ENCODE peak calls at places on chromosomes 12 and 14, in eight cellular contexts. One of them, this sample, is unnamed.

GRCh38 chr12:105107176-105107496 is 395 bp upstream of the WASHC4 start:
- DNase-seq in T-helper 9 cell: no peak
- DNase-seq in chondrocyte: no peak
- DNase-seq in natural killer cell treated with Interleukin-12 subunit alpha and Interleukin-12 subunit beta and Interleukin-15 and Interleukin-18, amount 100 ng/mL, for 72 hours: no peak
- DNase-seq in central memory CD4-positive, alpha-beta T cell: no peak
- DNase-seq in HFF-Myc: no peak
- DNase-seq in fibroblast of mammary gland: peak
- DNase-seq in fibroblast of the conjunctiva: no peak
- DNase-seq in this sample: no peak

GRCh38 chr14:24051162-24051788 is 534 bp upstream of the CARMIL3 start:
- DNase-seq in T-helper 9 cell: no peak
- DNase-seq in chondrocyte: no peak
- DNase-seq in natural killer cell treated with Interleukin-12 subunit alpha and Interleukin-12 subunit beta and Interleukin-15 and Interleukin-18, amount 100 ng/mL, for 72 hours: no peak
- DNase-seq in central memory CD4-positive, alpha-beta T cell: no peak
- DNase-seq in HFF-Myc: no peak
- DNase-seq in fibroblast of mammary gland: no peak
- DNase-seq in fibroblast of the conjunctiva: no peak
- DNase-seq in this sample: no peak

GRCh38 chr12:32087301-32087700 is 19.3 kb upstream of the BICD1 start:
- DNase-seq in T-helper 9 cell: no peak
- DNase-seq in chondrocyte: no peak
- DNase-seq in natural killer cell treated with Interleukin-12 subunit alpha and Interleukin-12 subunit beta and Interleukin-15 and Interleukin-18, amount 100 ng/mL, for 72 hours: no peak
- DNase-seq in central memory CD4-positive, alpha-beta T cell: no peak
- DNase-seq in HFF-Myc: no peak
- DNase-seq in fibroblast of mammary gland: no peak
- DNase-seq in fibroblast of the conjunctiva: no peak
- DNase-seq in this sample: no peak

GRCh38 chr14:71721791-71722190 is 210.4 kb upstream of the RGS6 start:
- DNase-seq in T-helper 9 cell: no peak
- DNase-seq in chondrocyte: no peak
- DNase-seq in natural killer cell treated with Interleukin-12 subunit alpha and Interleukin-12 subunit beta and Interleukin-15 and Interleukin-18, amount 100 ng/mL, for 72 hours: no peak
- DNase-seq in central memory CD4-positive, alpha-beta T cell: no peak
- DNase-seq in HFF-Myc: no peak
- DNase-seq in fibroblast of mammary gland: no peak
- DNase-seq in fibroblast of the conjunctiva: no peak
- DNase-seq in this sample: no peak

GRCh38 chr12:123532021-123532420 is 1.5 kb downstream of the RILPL1 start:
- DNase-seq in T-helper 9 cell: no peak
- DNase-seq in chondrocyte: no peak
- DNase-seq in natural killer cell treated with Interleukin-12 subunit alpha and Interleukin-12 subunit beta and Interleukin-15 and Interleukin-18, amount 100 ng/mL, for 72 hours: no peak
- DNase-seq in central memory CD4-positive, alpha-beta T cell: no peak
- DNase-seq in HFF-Myc: no peak
- DNase-seq in fibroblast of mammary gland: peak
- DNase-seq in fibroblast of the conjunctiva: no peak
- DNase-seq in this sample: no peak

GRCh38 chr12:99352269-99352668 is 295.3 kb upstream of the GARIN6 start:
- DNase-seq in T-helper 9 cell: no peak
- DNase-seq in chondrocyte: no peak
- DNase-seq in natural killer cell treated with Interleukin-12 subunit alpha and Interleukin-12 subunit beta and Interleukin-15 and Interleukin-18, amount 100 ng/mL, for 72 hours: no peak
- DNase-seq in central memory CD4-positive, alpha-beta T cell: no peak
- DNase-seq in HFF-Myc: no peak
- DNase-seq in fibroblast of mammary gland: no peak
- DNase-seq in fibroblast of the conjunctiva: no peak
- DNase-seq in this sample: no peak

GRCh38 chr14:53890611-53891091 is 66.0 kb downstream of the BMP4 start:
- DNase-seq in T-helper 9 cell: no peak
- DNase-seq in chondrocyte: no peak
- DNase-seq in natural killer cell treated with Interleukin-12 subunit alpha and Interleukin-12 subunit beta and Interleukin-15 and Interleukin-18, amount 100 ng/mL, for 72 hours: no peak
- DNase-seq in central memory CD4-positive, alpha-beta T cell: no peak
- DNase-seq in HFF-Myc: no peak
- DNase-seq in fibroblast of mammary gland: no peak
- DNase-seq in fibroblast of the conjunctiva: no peak
- DNase-seq in this sample: no peak

GRCh38 chr14:45810152-45810872 is 557.3 kb upstream of the MIS18BP1 start:
- DNase-seq in T-helper 9 cell: no peak
- DNase-seq in chondrocyte: no peak
- DNase-seq in natural killer cell treated with Interleukin-12 subunit alpha and Interleukin-12 subunit beta and Interleukin-15 and Interleukin-18, amount 100 ng/mL, for 72 hours: no peak
- DNase-seq in central memory CD4-positive, alpha-beta T cell: no peak
- DNase-seq in HFF-Myc: no peak
- DNase-seq in fibroblast of mammary gland: no peak
- DNase-seq in fibroblast of the conjunctiva: no peak
- DNase-seq in this sample: no peak

GRCh38 chr14:73740921-73741326 is 26.7 kb upstream of the PNMA1 start:
- DNase-seq in T-helper 9 cell: no peak
- DNase-seq in chondrocyte: no peak
- DNase-seq in natural killer cell treated with Interleukin-12 subunit alpha and Interleukin-12 subunit beta and Interleukin-15 and Interleukin-18, amount 100 ng/mL, for 72 hours: no peak
- DNase-seq in central memory CD4-positive, alpha-beta T cell: no peak
- DNase-seq in HFF-Myc: no peak
- DNase-seq in fibroblast of mammary gland: peak
- DNase-seq in fibroblast of the conjunctiva: peak
- DNase-seq in this sample: no peak

GRCh38 chr12:92467886-92468285 is 234.9 kb upstream of the PLEKHG7 start:
- DNase-seq in T-helper 9 cell: no peak
- DNase-seq in chondrocyte: no peak
- DNase-seq in natural killer cell treated with Interleukin-12 subunit alpha and Interleukin-12 subunit beta and Interleukin-15 and Interleukin-18, amount 100 ng/mL, for 72 hours: no peak
- DNase-seq in central memory CD4-positive, alpha-beta T cell: no peak
- DNase-seq in HFF-Myc: no peak
- DNase-seq in fibroblast of mammary gland: no peak
- DNase-seq in fibroblast of the conjunctiva: no peak
- DNase-seq in this sample: no peak

GRCh38 chr14:67392728-67393314 is 19.1 kb downstream of the PLEK2 start:
- DNase-seq in T-helper 9 cell: no peak
- DNase-seq in chondrocyte: no peak
- DNase-seq in natural killer cell treated with Interleukin-12 subunit alpha and Interleukin-12 subunit beta and Interleukin-15 and Interleukin-18, amount 100 ng/mL, for 72 hours: no peak
- DNase-seq in central memory CD4-positive, alpha-beta T cell: no peak
- DNase-seq in HFF-Myc: no peak
- DNase-seq in fibroblast of mammary gland: no peak
- DNase-seq in fibroblast of the conjunctiva: no peak
- DNase-seq in this sample: no peak

GRCh38 chr14:97331058-97331457 is 533.9 kb downstream of the VRK1 start:
- DNase-seq in T-helper 9 cell: no peak
- DNase-seq in chondrocyte: no peak
- DNase-seq in natural killer cell treated with Interleukin-12 subunit alpha and Interleukin-12 subunit beta and Interleukin-15 and Interleukin-18, amount 100 ng/mL, for 72 hours: no peak
- DNase-seq in central memory CD4-positive, alpha-beta T cell: no peak
- DNase-seq in HFF-Myc: no peak
- DNase-seq in fibroblast of mammary gland: no peak
- DNase-seq in fibroblast of the conjunctiva: no peak
- DNase-seq in this sample: no peak

GRCh38 chr14:99481745-99482099 is 513 bp downstream of the CCNK start:
- DNase-seq in T-helper 9 cell: no peak
- DNase-seq in chondrocyte: no peak
- DNase-seq in natural killer cell treated with Interleukin-12 subunit alpha and Interleukin-12 subunit beta and Interleukin-15 and Interleukin-18, amount 100 ng/mL, for 72 hours: no peak
- DNase-seq in central memory CD4-positive, alpha-beta T cell: peak
- DNase-seq in HFF-Myc: no peak
- DNase-seq in fibroblast of mammary gland: peak
- DNase-seq in fibroblast of the conjunctiva: no peak
- DNase-seq in this sample: peak

GRCh38 chr12:108495823-108496579 is 19.1 kb upstream of the FICD start:
- DNase-seq in T-helper 9 cell: no peak
- DNase-seq in chondrocyte: no peak
- DNase-seq in natural killer cell treated with Interleukin-12 subunit alpha and Interleukin-12 subunit beta and Interleukin-15 and Interleukin-18, amount 100 ng/mL, for 72 hours: no peak
- DNase-seq in central memory CD4-positive, alpha-beta T cell: no peak
- DNase-seq in HFF-Myc: no peak
- DNase-seq in fibroblast of mammary gland: no peak
- DNase-seq in fibroblast of the conjunctiva: no peak
- DNase-seq in this sample: no peak

GRCh38 chr14:102140027-102140749 is 491 bp downstream of the WDR20 start:
- DNase-seq in T-helper 9 cell: peak
- DNase-seq in chondrocyte: no peak
- DNase-seq in natural killer cell treated with Interleukin-12 subunit alpha and Interleukin-12 subunit beta and Interleukin-15 and Interleukin-18, amount 100 ng/mL, for 72 hours: peak
- DNase-seq in central memory CD4-positive, alpha-beta T cell: peak
- DNase-seq in HFF-Myc: no peak
- DNase-seq in fibroblast of mammary gland: no peak
- DNase-seq in fibroblast of the conjunctiva: no peak
- DNase-seq in this sample: no peak

GRCh38 chr12:21774358-21775129 is at the start of gene KCNJ8:
- DNase-seq in T-helper 9 cell: no peak
- DNase-seq in chondrocyte: no peak
- DNase-seq in natural killer cell treated with Interleukin-12 subunit alpha and Interleukin-12 subunit beta and Interleukin-15 and Interleukin-18, amount 100 ng/mL, for 72 hours: no peak
- DNase-seq in central memory CD4-positive, alpha-beta T cell: no peak
- DNase-seq in HFF-Myc: no peak
- DNase-seq in fibroblast of mammary gland: peak
- DNase-seq in fibroblast of the conjunctiva: no peak
- DNase-seq in this sample: no peak

GRCh38 chr14:50027797-50028196 is 88.6 kb downstream of the VCPKMT start:
- DNase-seq in T-helper 9 cell: no peak
- DNase-seq in chondrocyte: no peak
- DNase-seq in natural killer cell treated with Interleukin-12 subunit alpha and Interleukin-12 subunit beta and Interleukin-15 and Interleukin-18, amount 100 ng/mL, for 72 hours: no peak
- DNase-seq in central memory CD4-positive, alpha-beta T cell: no peak
- DNase-seq in HFF-Myc: no peak
- DNase-seq in fibroblast of mammary gland: no peak
- DNase-seq in fibroblast of the conjunctiva: no peak
- DNase-seq in this sample: no peak

This sample was measured in amniotic stem cell.